ENCODE peak calls at places on chromosomes 2 and 18, in nine cellular contexts. V is frontal cortex; D is AG09319; M is HT-29; N is stimulated activated CD4-positive, alpha-beta T cell treated with anti-CD3 and anti-CD28 coated beads, TNF-alpha, amount 100 ng/mL, for 48 hours; Y is NCI-H460; U is HEK293T; P is AML-193; O is stimulated activated naive CD8-positive, alpha-beta T cell treated with anti-CD3 and anti-CD28 coated beads, Interleukin-15, Interleukin-2, amounts not matched to agents 100 U/mL and 50 U/mL, for 24 hours. I is an unnamed sample.

GRCh38 chr18:22168360-22168921 is 948 bp upstream of the GATA6 start:
- DNase-seq in V (no peak), D (no peak), M (peak; percentile 61), N (no peak), Y (peak; percentile 16), U (peak; percentile 63), P (no peak), O (peak; percentile 30), I (no peak)

GRCh38 chr2:55826246-55826645 is 97.3 kb downstream of the EFEMP1 start:
- DNase-seq in V (no peak), D (no peak), M (no peak), N (no peak), Y (no peak), U (no peak), P (no peak), O (no peak), I (no peak)

GRCh38 chr18:69216390-69216789 is 184.3 kb upstream of the DOK6 start:
- DNase-seq in V (no peak), D (no peak), M (no peak), N (no peak), Y (no peak), U (no peak), P (no peak), O (no peak), I (no peak)

GRCh38 chr2:218659988-218660358 is 490 bp downstream of the BCS1L start:
- DNase-seq in V (no peak), D (no peak), M (no peak), N (no peak), Y (no peak), U (no peak), P (no peak), O (no peak), I (no peak)

GRCh38 chr18:46402945-46403344 is 254.1 kb downstream of the LOXHD1 start:
- DNase-seq in V (no peak), D (no peak), M (no peak), N (no peak), Y (no peak), U (no peak), P (no peak), O (no peak), I (no peak)

GRCh38 chr18:2199060-2199459 is 372.2 kb downstream of the METTL4 start:
- DNase-seq in V (no peak), D (no peak), M (no peak), N (no peak), Y (no peak), U (no peak), P (no peak), O (no peak), I (no peak)

GRCh38 chr2:62478093-62478580 is 27.9 kb downstream of the TMEM17 start:
- DNase-seq in V (no peak), D (no peak), M (peak; percentile 67), N (no peak), Y (no peak), U (no peak), P (peak; percentile 74), O (no peak), I (no peak)

GRCh38 chr2:174446531-174446930 is 40.3 kb downstream of the GPR155 start:
- DNase-seq in V (no peak), D (no peak), M (no peak), N (no peak), Y (no peak), U (no peak), P (no peak), O (no peak), I (no peak)

GRCh38 chr2:12722445-12723316 is 5.9 kb downstream of the TRIB2 start:
- DNase-seq in V (no peak), D (no peak), M (no peak), N (no peak), Y (no peak), U (no peak), P (peak; percentile 68), O (no peak), I (no peak)

GRCh38 chr2:186841940-186842339 is 7.0 kb downstream of the ZSWIM2 start:
- DNase-seq in V (no peak), D (no peak), M (no peak), N (no peak), Y (no peak), U (no peak), P (no peak), O (no peak), I (peak; percentile 8)

GRCh38 chr2:109466674-109467575 is 146.8 kb downstream of the SEPTIN10 start:
- DNase-seq in V (no peak), D (no peak), M (no peak), N (no peak), Y (peak; percentile 26), U (no peak), P (no peak), O (no peak), I (peak; percentile 51)

GRCh38 chr18:26089247-26090129 is 925 bp downstream of the SS18 start:
- DNase-seq in V (peak; percentile 10), D (no peak), M (peak; percentile 36), N (no peak), Y (peak; percentile 12), U (no peak), P (peak; percentile 44), O (no peak), I (no peak)

GRCh38 chr18:66632771-66633170 is 28.9 kb upstream of the CDH19 start:
- DNase-seq in V (no peak), D (no peak), M (no peak), N (no peak), Y (peak; percentile 58), U (no peak), P (no peak), O (no peak), I (no peak)

GRCh38 chr2:196504788-196505187 is 134.7 kb upstream of the CCDC150 start:
- DNase-seq in V (no peak), D (no peak), M (no peak), N (no peak), Y (no peak), U (no peak), P (no peak), O (no peak), I (no peak)